ENCODE peak calls at places on chromosomes 7 and 10, in five cellular contexts. E is thyroid gland, H is OCI-LY7, P is fibroblast of pulmonary artery, C is brain microvascular endothelial cell. Q is an unnamed sample.

GRCh38 chr10:66349726-66350125 is 576.1 kb upstream of the LRRTM3 start:
- DNase-seq in P (no peak), E (no peak), C (peak), H (no peak), Q (no peak)

GRCh38 chr7:129635300-129636029 is 23.9 kb downstream of the NRF1 start:
- DNase-seq in E (peak), P (peak), C (peak), H (peak), Q (peak)

GRCh38 chr10:5921746-5922145 is 31.7 kb downstream of the FBH1 start:
- DNase-seq in E (no peak), H (no peak), C (no peak), P (no peak), Q (no peak)

GRCh38 chr7:70893422-70893821 is 238.5 kb upstream of the GALNT17 start:
- DNase-seq in C (no peak), P (no peak), H (no peak), E (no peak), Q (no peak)

GRCh38 chr10:55024718-55025117 is 223.7 kb upstream of the PCDH15 start:
- DNase-seq in C (no peak), H (no peak), E (peak), P (no peak), Q (no peak)

GRCh38 chr10:19499291-19499765 is 316.9 kb upstream of the PLXDC2 start:
- DNase-seq in H (no peak), C (no peak), E (no peak), P (no peak), Q (no peak)

GRCh38 chr10:15369642-15370211 is 1.4 kb downstream of the FAM171A1 start:
- DNase-seq in P (no peak), H (no peak), E (peak), C (no peak), Q (no peak)

GRCh38 chr10:63605568-63605967 is 84.4 kb downstream of the REEP3 start:
- DNase-seq in E (no peak), P (no peak), C (no peak), H (no peak), Q (no peak)

GRCh38 chr7:101625076-101625914 is 3.8 kb downstream of the MYL10 start:
- DNase-seq in P (peak), E (no peak), H (peak), C (peak), Q (no peak)

GRCh38 chr10:81426722-81427121 is 448.3 kb upstream of the NRG3 start:
- DNase-seq in H (no peak), E (no peak), P (no peak), C (no peak), Q (no peak)

GRCh38 chr10:123038782-123039631 is 30.2 kb downstream of the ACADSB start:
- DNase-seq in H (no peak), C (no peak), P (no peak), E (no peak), Q (no peak)

GRCh38 chr10:47031251-47031952 is 120.2 kb downstream of the PTPN20 start:
- DNase-seq in P (no peak), C (no peak), H (peak), E (no peak), Q (no peak)

GRCh38 chr7:55133630-55134392 is 115.0 kb downstream of the EGFR start:
- DNase-seq in H (no peak), C (peak), E (no peak), P (peak), Q (peak)

GRCh38 chr7:77537136-77537594 is at the start of gene PTPN12:
- DNase-seq in C (peak), E (no peak), H (no peak), P (no peak), Q (peak)

GRCh38 chr7:14876194-14876593 is 26.4 kb downstream of the DGKB start:
- DNase-seq in C (no peak), E (no peak), H (no peak), P (no peak), Q (no peak)
- H3K4me3 ChIP-seq in C (no peak), E (no peak), H (no peak), P (no peak), Q (no peak)

GRCh38 chr10:126598009-126598408 is 72.5 kb downstream of the C10orf90 start:
- DNase-seq in E (peak), H (peak), P (peak), C (peak), Q (no peak)
- TF ChIP-seq CTCF in E (no peak), H (peak), P (peak), C (peak), Q (peak)

DNA sequence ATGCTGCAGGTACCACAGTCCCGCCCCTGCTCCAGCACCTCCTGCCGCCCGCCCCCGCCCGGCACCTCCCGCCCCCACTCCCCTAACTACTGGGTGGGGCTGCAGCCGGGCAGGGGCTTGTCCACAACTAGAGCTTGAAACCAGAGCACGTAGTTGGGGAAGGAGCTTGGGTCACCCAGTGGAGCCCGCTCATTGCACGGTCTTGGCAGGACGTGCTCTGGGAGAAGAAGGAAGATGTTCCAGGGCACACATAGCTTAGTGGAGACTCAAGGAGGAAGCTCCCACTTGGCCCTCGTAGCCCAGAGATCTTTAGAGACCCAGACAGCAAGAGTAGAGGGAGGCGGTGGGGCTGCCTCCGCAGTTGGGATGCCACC is 692 bp downstream of the IGFBP1 start:
- DNase-seq in P (no peak), H (no peak), E (no peak), C (no peak), Q (no peak)
- H3K4me3 ChIP-seq in P (no peak), H (no peak), E (no peak), C (peak), Q (peak)

GRCh38 chr7:19620470-19620869 is 88.4 kb downstream of the POLR1F start:
- DNase-seq in C (no peak), P (peak), E (no peak), H (no peak), Q (no peak)

GRCh38 chr7:19623676-19624075 is 85.2 kb downstream of the POLR1F start:
- DNase-seq in E (no peak), H (no peak), P (peak), C (no peak), Q (no peak)

GRCh38 chr7:19617921-19618320 is 90.9 kb downstream of the POLR1F start:
- DNase-seq in E (no peak), P (no peak), H (no peak), C (no peak), Q (no peak)

GRCh38 chr7:19619122-19619521 is 89.7 kb downstream of the POLR1F start:
- DNase-seq in H (no peak), P (no peak), C (no peak), E (no peak), Q (no peak)

DNA sequence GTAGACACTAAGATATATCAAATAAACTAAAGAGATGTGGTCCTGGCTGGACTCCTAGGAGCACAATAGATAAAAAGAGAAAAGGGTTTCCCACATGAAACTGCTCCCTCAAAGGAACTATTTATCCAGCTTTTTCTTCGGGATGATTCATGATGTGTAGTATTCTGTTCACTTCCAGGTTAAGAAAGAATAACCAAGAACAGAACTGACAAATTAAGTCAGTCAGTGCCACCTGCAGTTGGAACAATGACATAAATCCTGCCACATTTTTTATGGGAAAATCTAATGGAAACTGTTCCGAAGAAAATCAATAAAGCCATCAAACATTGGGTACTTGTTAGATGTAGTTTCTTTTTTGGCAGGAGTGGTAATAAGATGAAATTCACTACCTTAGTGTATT is 87.1 kb downstream of the POLR1F start:
- DNase-seq in H (no peak), E (no peak), C (peak), P (peak), Q (no peak)
- TF ChIP-seq CTCF in H (no peak), E (no peak), C (peak), P (no peak), Q (no peak)

DNA sequence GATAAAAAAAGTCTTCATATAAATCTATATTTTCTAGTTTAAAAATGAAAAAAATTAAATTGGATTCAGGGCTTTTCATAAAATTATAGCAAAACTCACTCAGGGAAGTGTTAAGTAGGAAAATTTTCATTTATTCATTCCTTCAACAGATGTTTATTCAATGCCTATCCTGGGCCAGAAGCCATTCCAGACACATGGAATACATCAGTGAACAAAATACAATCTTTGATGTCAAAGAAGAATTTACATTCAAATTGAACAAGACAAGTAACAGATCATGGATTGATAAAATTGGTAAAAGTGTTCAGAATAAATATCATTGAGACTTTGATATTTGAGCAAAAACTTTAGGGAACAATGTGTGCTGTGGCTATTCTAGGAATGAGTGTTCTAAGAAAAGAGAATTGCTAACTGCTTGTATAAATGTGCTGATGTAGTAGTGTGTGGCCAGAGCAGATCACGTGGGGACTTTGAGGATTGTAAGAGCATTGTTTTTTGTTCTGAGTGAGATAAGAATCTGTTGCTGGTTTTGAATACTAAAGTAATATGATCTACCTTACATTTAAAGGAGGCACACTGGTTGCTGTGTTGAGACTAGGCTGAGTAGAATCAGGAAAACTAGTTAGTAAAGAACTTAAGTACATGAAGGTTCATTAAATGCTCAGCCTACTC is 957.2 kb downstream of the PCDH15 start:
- DNase-seq in E (peak), H (no peak), C (no peak), P (peak), Q (no peak)
- H3K4me3 ChIP-seq in E (no peak), H (no peak), C (no peak), P (no peak), Q (no peak)

DNA sequence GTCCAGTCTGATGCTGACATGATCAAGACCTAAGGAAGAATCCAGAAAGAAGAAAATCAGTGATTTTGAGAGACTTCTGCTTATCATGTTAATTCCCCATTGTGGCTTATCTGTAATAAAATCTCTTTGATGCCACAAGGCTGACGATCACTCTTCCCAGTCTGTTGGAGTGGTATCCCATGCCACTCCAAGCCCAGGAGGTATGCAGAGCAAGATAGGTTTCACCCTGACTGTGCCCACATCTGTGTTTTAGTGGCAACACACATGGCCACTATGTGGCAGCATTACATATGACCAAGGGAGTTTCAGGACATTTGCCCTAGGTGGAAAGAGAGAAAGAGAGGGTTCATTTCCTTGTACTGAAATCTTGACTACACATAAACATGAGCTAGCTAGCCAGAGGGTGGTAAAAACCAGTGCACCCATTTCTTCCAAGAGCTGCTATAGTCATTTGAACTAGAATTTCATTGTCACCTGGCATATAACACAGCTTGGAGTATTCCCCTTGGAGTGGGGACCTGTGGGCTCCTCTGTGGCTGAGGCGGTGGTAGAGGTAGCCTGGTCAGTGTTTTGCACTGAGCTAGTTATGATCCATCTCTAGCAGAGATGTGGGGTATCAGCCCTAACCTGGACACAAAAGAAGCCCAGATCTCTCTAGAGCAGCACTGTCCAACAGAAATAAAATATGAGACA is 20.8 kb downstream of the LAMB4 start:
- DNase-seq in E (no peak), C (no peak), P (peak), H (peak), Q (no peak)
- TF ChIP-seq CTCF in E (no peak), C (peak), P (peak), H (peak), Q (no peak)

GRCh38 chr7:137122145-137122544 is 221.4 kb downstream of the PTN start:
- DNase-seq in H (no peak), E (no peak), C (no peak), P (no peak), Q (no peak)

DNA sequence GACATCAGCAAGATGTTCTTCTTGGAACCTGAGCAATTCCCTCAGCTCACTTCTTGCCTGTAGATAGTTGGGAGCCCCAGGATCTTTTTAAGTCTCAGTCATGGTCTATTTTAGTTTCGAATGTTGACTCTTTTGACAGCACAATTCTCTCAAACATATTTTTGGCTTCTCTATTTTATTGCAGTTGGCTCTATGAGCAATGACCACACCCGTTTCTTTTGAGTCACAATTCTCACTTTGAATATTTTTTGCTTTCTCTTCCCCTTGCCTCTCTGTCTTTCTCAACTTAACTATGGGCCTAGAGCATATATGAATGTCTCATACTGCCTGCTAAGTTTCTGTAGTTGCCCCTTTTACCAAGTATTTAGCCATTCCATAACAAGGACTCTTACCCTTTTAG is 222.8 kb downstream of the PTN start:
- DNase-seq in H (no peak), E (no peak), P (no peak), C (no peak), Q (no peak)
- H3K4me3 ChIP-seq in H (no peak), E (no peak), P (no peak), C (no peak), Q (no peak)

GRCh38 chr10:45442670-45443069 is 68.7 kb downstream of the ALOX5 start:
- DNase-seq in H (no peak), P (no peak), E (no peak), C (no peak), Q (no peak)
- TF ChIP-seq CTCF in H (peak), P (no peak), E (no peak), C (no peak), Q (no peak)

Q was measured in HFF-Myc.